ENCODE peak calls at places on chromosome 2, in four cellular contexts. I, U, R and V are unnamed samples.

GRCh38 chr2:88218971-88219370 is 48.8 kb downstream of the THNSL2 start:
- DNase-seq in R (no peak), I (no peak), U (no peak), V (no peak)

GRCh38 chr2:44362207-44363015 is 664 bp downstream of the CAMKMT start:
- DNase-seq in R (no peak), U (peak), I (peak), V (peak)

GRCh38 chr2:202813387-202813786 is 58.2 kb downstream of the ICA1L start:
- DNase-seq in R (no peak), U (no peak), I (no peak), V (no peak)

GRCh38 chr2:234257859-234258561 is 207.5 kb downstream of the SPP2 start:
- DNase-seq in U (peak), R (no peak), I (peak), V (no peak)

GRCh38 chr2:146323564-146323963 is 1521.3 kb upstream of the ACVR2A start:
- DNase-seq in I (peak), U (no peak), R (no peak), V (no peak)

GRCh38 chr2:27185331-27186026 is 26.4 kb upstream of the ATRAID start:
- DNase-seq in R (no peak), I (peak), U (no peak), V (peak)

GRCh38 chr2:189210250-189211075 is 30.9 kb upstream of the COL5A2 start:
- DNase-seq in R (peak), I (peak), U (no peak), V (peak)

GRCh38 chr2:1504311-1504750 is 91.1 kb downstream of the TPO start:
- DNase-seq in U (no peak), I (no peak), R (no peak), V (no peak)

GRCh38 chr2:38533757-38534545 is 68.8 kb downstream of the HNRNPLL start:
- DNase-seq in R (no peak), I (peak), U (no peak), V (no peak)

GRCh38 chr2:165810418-165810817 is 16.4 kb upstream of the GALNT3 start:
- DNase-seq in I (no peak), R (no peak), U (no peak), V (no peak)

GRCh38 chr2:190765386-190766173 is 115.0 kb upstream of the GLS start:
- DNase-seq in I (peak), U (no peak), R (no peak), V (no peak)

GRCh38 chr2:48560546-48561209 is 30.7 kb downstream of the STON1 start:
- DNase-seq in I (no peak), U (no peak), R (no peak), V (no peak)

GRCh38 chr2:8570637-8571036 is 111.2 kb upstream of the ID2 start:
- DNase-seq in I (no peak), R (no peak), U (no peak), V (no peak)

GRCh38 chr2:17518212-17519154 is at the start of gene RAD51AP2:
- DNase-seq in R (peak), I (peak), U (peak), V (peak)

GRCh38 chr2:36059684-36060083 is 295.9 kb upstream of the CRIM1 start:
- DNase-seq in R (no peak), I (no peak), U (no peak), V (no peak)

GRCh38 chr2:86107031-86107430 is 996 bp downstream of the PTCD3 start:
- DNase-seq in U (no peak), I (no peak), R (no peak), V (no peak)

GRCh38 chr2:185219981-185220380 is 518.6 kb upstream of the FSIP2 start:
- DNase-seq in I (no peak), U (no peak), R (no peak), V (no peak)

GRCh38 chr2:129882476-129882875 is 97.0 kb upstream of the RAB6C start:
- DNase-seq in U (no peak), I (no peak), R (no peak), V (no peak)

GRCh38 chr2:207265363-207265762 is 99.6 kb upstream of the KLF7 start:
- DNase-seq in I (no peak), U (no peak), R (no peak), V (no peak)

GRCh38 chr2:229780856-229781773 is 66.8 kb upstream of the DNER start:
- DNase-seq in U (no peak), I (peak), R (no peak), V (no peak)

GRCh38 chr2:26246818-26247217 is 2.1 kb downstream of the HADHB start:
- DNase-seq in I (peak), R (no peak), U (no peak), V (no peak)

DNA sequence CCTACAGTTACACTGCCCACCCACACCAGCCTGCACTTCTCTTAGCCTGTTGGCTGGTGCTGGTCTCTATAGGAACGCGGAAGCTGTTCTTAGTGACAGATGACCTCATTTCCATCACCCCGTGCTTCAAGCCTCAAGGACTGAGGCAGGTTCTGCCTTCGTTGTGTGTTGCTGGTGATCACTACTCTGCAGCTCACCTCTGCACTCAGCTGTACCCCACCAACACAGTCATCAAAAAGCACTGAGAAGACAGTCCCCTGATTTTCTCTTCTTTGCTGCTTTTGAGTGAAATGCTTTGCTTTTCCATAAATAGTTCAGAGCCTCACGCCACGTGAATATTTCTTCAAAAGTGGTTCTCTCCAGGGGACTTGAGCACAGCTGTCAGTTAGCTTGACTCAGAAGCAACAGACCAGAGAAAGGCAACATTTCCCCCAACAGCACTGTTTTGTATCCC is 225.7 kb upstream of the CCDC150 start:
- DNase-seq in I (no peak), U (no peak), R (no peak), V (no peak)
- TF ChIP-seq POLR2A in I (no peak), U (no peak), R (no peak), V (no peak)

GRCh38 chr2:176130153-176130916 is 830 bp downstream of the HOXD8 start:
- DNase-seq in I (no peak), R (no peak), U (no peak), V (peak)
- TF ChIP-seq POLR2A in I (no peak), R (no peak), U (no peak), V (peak)

GRCh38 chr2:28381225-28382180 is 11.2 kb upstream of the FOSL2 start:
- DNase-seq in I (no peak), R (no peak), U (no peak), V (no peak)
- TF ChIP-seq POLR2A in I (no peak), R (no peak), U (no peak), V (no peak)

GRCh38 chr2:223957092-223957851 is at the start of gene MRPL44:
- DNase-seq in R (peak), U (peak), I (peak), V (peak)
- TF ChIP-seq POLR2A in R (peak), U (peak), I (peak), V (peak)

DNA sequence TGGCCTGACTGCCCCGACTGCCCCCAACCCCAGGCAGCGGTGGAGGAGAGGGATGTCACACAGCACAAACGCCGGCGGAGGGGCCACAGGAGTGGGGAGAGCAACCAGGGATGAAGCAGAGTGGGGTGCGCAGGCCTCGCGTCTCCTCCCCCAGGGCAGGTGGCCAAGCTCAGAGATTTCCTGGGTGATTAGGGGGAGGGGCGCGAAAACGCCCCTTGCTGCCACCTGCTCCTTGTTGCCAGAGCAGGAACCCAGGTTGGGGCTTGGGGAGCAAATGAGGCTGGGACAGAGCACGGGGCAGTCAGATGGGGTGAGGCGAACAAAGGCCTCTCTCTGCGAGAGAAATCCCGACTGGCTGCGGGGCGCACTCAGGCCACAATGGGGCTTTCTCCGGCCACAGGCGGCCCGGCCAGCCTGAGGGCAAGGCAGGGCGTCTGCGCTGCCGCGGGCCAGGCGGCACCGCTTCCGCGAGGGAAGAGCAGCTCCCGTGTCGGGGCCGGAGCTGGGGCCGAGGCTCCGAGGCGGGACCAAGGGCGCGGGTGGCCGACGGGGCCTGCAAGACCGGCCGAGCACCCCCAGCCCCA is 11.5 kb downstream of the TEX44 start:
- DNase-seq in U (peak), R (peak), I (no peak), V (peak)
- TF ChIP-seq POLR2A in U (no peak), R (peak), I (peak), V (peak)

GRCh38 chr2:68062680-68063387 is at the start of gene C1D:
- DNase-seq in R (peak), U (peak), I (peak), V (peak)
- TF ChIP-seq POLR2A in R (peak), U (peak), I (peak), V (peak)

GRCh38 chr2:127659408-127660290 is 13.7 kb downstream of the GPR17 start:
- DNase-seq in U (no peak), R (no peak), I (no peak), V (peak)
- TF ChIP-seq POLR2A in U (no peak), R (no peak), I (no peak), V (no peak)

GRCh38 chr2:231515603-231516002 is 14.6 kb downstream of the NMUR1 start:
- DNase-seq in I (no peak), R (no peak), U (no peak), V (no peak)
- TF ChIP-seq POLR2A in I (no peak), R (no peak), U (no peak), V (no peak)